ENCODE peak calls at places on chromosomes 7 and 10, in five cellular contexts. V is GM13976, Y is Right ventricle myocardium superior, A is AG04450, D is EL. N is an unnamed sample.

GRCh38 chr7:39811161-39811614 is 138.9 kb upstream of the CDK13 start:
- DNase-seq in V (no peak), Y (no peak), A (no peak), D (peak; percentile 38), N (no peak)

GRCh38 chr7:125561006-125561405 is 631.4 kb upstream of the POT1 start:
- DNase-seq in V (no peak), Y (no peak), A (no peak), D (no peak), N (no peak)

GRCh38 chr7:50112250-50112649 is 19.2 kb upstream of the ZPBP start:
- DNase-seq in V (no peak), Y (no peak), A (no peak), D (no peak), N (no peak)

GRCh38 chr7:105649727-105650381 is 68.6 kb upstream of the EFCAB10 start:
- DNase-seq in V (no peak), Y (no peak), A (peak; percentile 45), D (peak; percentile 84), N (no peak)

GRCh38 chr7:38502289-38502688 is 128.9 kb downstream of the AMPH start:
- DNase-seq in V (no peak), Y (no peak), A (no peak), D (no peak), N (no peak)

GRCh38 chr7:98187138-98187502 is 24.1 kb upstream of the BHLHA15 start:
- DNase-seq in V (no peak), Y (no peak), A (no peak), D (no peak), N (no peak)

GRCh38 chr7:17289074-17289665 is 9.3 kb upstream of the AHR start:
- DNase-seq in V (no peak), Y (no peak), A (no peak), D (no peak), N (no peak)

GRCh38 chr7:144957998-144958397 is 122.1 kb upstream of the TPK1 start:
- DNase-seq in V (no peak), Y (no peak), A (no peak), D (no peak), N (no peak)

GRCh38 chr7:51366930-51367613 is 50.5 kb upstream of the COBL start:
- DNase-seq in V (peak; percentile 59), Y (no peak), A (no peak), D (peak; percentile 13), N (no peak)

GRCh38 chr7:730501-731439 is 3.7 kb upstream of the PRKAR1B start:
- DNase-seq in V (no peak), Y (no peak), A (peak; percentile 4), D (no peak), N (no peak)

GRCh38 chr10:131852823-131853609 is 47.8 kb upstream of the PPP2R2D start:
- DNase-seq in V (no peak), Y (no peak), A (no peak), D (no peak), N (peak; percentile 29)

GRCh38 chr10:12144538-12144937 is 15.1 kb downstream of the SEC61A2 start:
- DNase-seq in V (no peak), Y (no peak), A (no peak), D (no peak), N (no peak)

GRCh38 chr7:106609416-106609815 is 51.5 kb downstream of the CCDC71L start:
- DNase-seq in V (no peak), Y (no peak), A (peak; percentile 43), D (peak; percentile 84), N (no peak)

GRCh38 chr10:51000164-51000563 is 74.1 kb upstream of the PRKG1 start:
- DNase-seq in V (no peak), Y (no peak), A (peak; percentile 72), D (peak; percentile 63), N (no peak)

GRCh38 chr7:50331564-50332208 is 27.2 kb downstream of the IKZF1 start:
- DNase-seq in V (peak; percentile 72), Y (no peak), A (no peak), D (no peak), N (no peak)

GRCh38 chr7:158682456-158682855 is 22.1 kb downstream of the NCAPG2 start:
- DNase-seq in V (no peak), Y (no peak), A (peak; percentile 10), D (no peak), N (no peak)

GRCh38 chr7:31933481-31933880 is 136.7 kb downstream of the PDE1C start:
- DNase-seq in V (no peak), Y (no peak), A (no peak), D (peak; percentile 70), N (no peak)

GRCh38 chr7:83648464-83649241 is at the start of gene SEMA3E:
- DNase-seq in V (no peak), Y (no peak), A (no peak), D (peak; percentile 45), N (no peak)

GRCh38 chr7:2823124-2823523 is 21.0 kb downstream of the GNA12 start:
- DNase-seq in V (no peak), Y (peak; percentile 44), A (no peak), D (no peak), N (no peak)

GRCh38 chr10:124737221-124737620 is 7.0 kb downstream of the FAM53B start:
- DNase-seq in V (no peak), Y (no peak), A (no peak), D (no peak), N (peak; percentile 46)

GRCh38 chr10:119655566-119656001 is 4.4 kb downstream of the BAG3 start:
- DNase-seq in V (no peak), Y (peak; percentile 67), A (peak; percentile 30), D (peak; percentile 88), N (no peak)

GRCh38 chr7:151728746-151729145 is 148.2 kb downstream of the PRKAG2 start:
- DNase-seq in V (no peak), Y (no peak), A (no peak), D (no peak), N (peak; percentile 40)

GRCh38 chr10:73340121-73340520 is 18.5 kb downstream of the CFAP70 start:
- DNase-seq in V (no peak), Y (no peak), A (no peak), D (peak; percentile 6), N (no peak)

GRCh38 chr10:59177031-59177861 is 803 bp downstream of the PHYHIPL start:
- DNase-seq in V (peak; percentile 47), Y (no peak), A (peak; percentile 45), D (peak; percentile 54), N (peak; percentile 29)

GRCh38 chr7:20307119-20307518 is 23.6 kb upstream of the ITGB8 start:
- DNase-seq in V (peak; percentile 54), Y (no peak), A (no peak), D (no peak), N (no peak)

GRCh38 chr10:35007858-35008301 is 82.3 kb downstream of the CUL2 start:
- DNase-seq in V (no peak), Y (no peak), A (no peak), D (peak; percentile 21), N (no peak)

GRCh38 chr7:153835104-153835503 is 217.1 kb upstream of the DPP6 start:
- DNase-seq in V (no peak), Y (no peak), A (no peak), D (no peak), N (no peak)

GRCh38 chr7:99193527-99194214 is 14.2 kb downstream of the KPNA7 start:
- DNase-seq in V (no peak), Y (no peak), A (no peak), D (peak; percentile 63), N (no peak)

GRCh38 chr10:63554666-63555065 is 33.5 kb downstream of the REEP3 start:
- DNase-seq in V (peak; percentile 67), Y (no peak), A (peak; percentile 51), D (peak; percentile 93), N (peak; percentile 52)

GRCh38 chr7:87739306-87739705 is 111.1 kb downstream of the RUNDC3B start:
- DNase-seq in V (no peak), Y (no peak), A (no peak), D (no peak), N (no peak)

GRCh38 chr10:102420443-102420809 is 210 bp upstream of the FBXL15 start:
- DNase-seq in V (peak; percentile 89), Y (no peak), A (no peak), D (no peak), N (no peak)

GRCh38 chr7:44073664-44074348 is 8.4 kb upstream of the PGAM2 start:
- DNase-seq in V (peak; percentile 87), Y (peak; percentile 90), A (no peak), D (peak; percentile 91), N (peak; percentile 92)